ENCODE peak calls at places on chromosomes 1 and 21, in nine cellular contexts. F is neural crest cell, W is foreskin fibroblast, S is adrenal gland, X is brain microvascular endothelial cell, H is Caco-2, D is colonic mucosa, P is A549, G is dorsolateral prefrontal cortex. I is an unnamed sample.

GRCh38 chr1:174222166-174222949 is 63.0 kb downstream of the RABGAP1L start:
- DNase-seq in X (peak), H (no peak), P (no peak), S (no peak), G (no peak), D (no peak), W (peak), F (no peak), I (no peak)

GRCh38 chr1:221241592-221241991 is 362.3 kb downstream of the HLX start:
- DNase-seq in P (no peak), W (no peak), G (no peak), F (no peak), X (no peak), D (no peak), H (no peak), S (no peak), I (no peak)

GRCh38 chr21:45404726-45405270 is at the start of gene COL18A1:
- DNase-seq in P (peak), F (peak), D (no peak), G (no peak), X (no peak), W (peak), S (peak), H (peak), I (peak)

GRCh38 chr1:3351300-3352083 is 103.0 kb upstream of the ARHGEF16 start:
- DNase-seq in D (no peak), F (no peak), S (no peak), X (no peak), W (no peak), G (no peak), H (no peak), P (no peak), I (no peak)

GRCh38 chr1:218991089-218991488 is 182.6 kb upstream of the LYPLAL1 start:
- DNase-seq in S (no peak), H (no peak), W (peak), D (no peak), P (no peak), G (no peak), F (no peak), X (no peak), I (no peak)

GRCh38 chr1:242827538-242827937 is 303.0 kb upstream of the PLD5 start:
- DNase-seq in W (no peak), F (no peak), X (no peak), D (no peak), P (no peak), G (no peak), S (no peak), H (no peak), I (no peak)

GRCh38 chr1:83798965-83799364 is 200.0 kb downstream of the TTLL7 start:
- DNase-seq in F (no peak), W (no peak), X (no peak), S (no peak), P (no peak), G (no peak), D (no peak), H (no peak), I (no peak)

GRCh38 chr1:151425103-151425502 is 25.7 kb downstream of the PSMB4 start:
- DNase-seq in S (peak), W (no peak), D (no peak), G (no peak), H (no peak), F (no peak), X (no peak), P (no peak), I (no peak)

GRCh38 chr1:85656256-85656655 is 52.0 kb downstream of the ZNHIT6 start:
- DNase-seq in G (no peak), D (no peak), P (no peak), W (no peak), F (no peak), X (no peak), H (no peak), S (no peak), I (no peak)

GRCh38 chr1:230077436-230078221 is 10.6 kb downstream of the GALNT2 start:
- DNase-seq in X (peak), F (no peak), S (no peak), G (no peak), P (no peak), H (no peak), D (no peak), W (peak), I (no peak)

DNA sequence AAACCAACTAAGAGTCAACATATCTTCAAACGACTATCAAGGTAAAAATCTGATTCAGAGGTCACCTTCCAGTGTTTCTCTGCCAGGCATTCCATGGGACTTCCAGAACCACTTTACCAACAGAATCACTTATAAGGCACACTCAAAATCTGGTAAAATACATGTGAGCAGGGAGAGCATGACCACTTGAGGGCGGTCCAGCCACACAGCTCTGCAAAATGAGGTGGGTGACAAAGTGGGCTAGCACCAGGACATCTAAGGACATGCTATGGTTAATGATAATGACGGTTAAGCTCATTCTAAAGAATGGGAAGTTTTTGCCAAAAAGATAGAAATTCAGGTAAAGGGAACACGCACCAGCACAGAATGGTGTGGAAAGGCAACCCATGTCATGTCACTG is 24.5 kb upstream of the GLIS1 start:
- DNase-seq in G (no peak), X (no peak), F (no peak), P (no peak), S (no peak), H (no peak), D (no peak), W (no peak), I (no peak)
- TF ChIP-seq CTCF in G (no peak), X (peak), F (no peak), P (no peak), S (no peak), H (no peak), D (no peak), W (no peak), I (no peak)

GRCh38 chr1:111619635-111620411 is at the start of gene RAP1A:
- DNase-seq in D (peak), P (peak), F (peak), H (peak), G (peak), S (peak), W (peak), X (peak), I (peak)
- TF ChIP-seq CTCF in D (no peak), P (no peak), F (no peak), H (no peak), G (no peak), S (no peak), W (no peak), X (no peak), I (no peak)

DNA sequence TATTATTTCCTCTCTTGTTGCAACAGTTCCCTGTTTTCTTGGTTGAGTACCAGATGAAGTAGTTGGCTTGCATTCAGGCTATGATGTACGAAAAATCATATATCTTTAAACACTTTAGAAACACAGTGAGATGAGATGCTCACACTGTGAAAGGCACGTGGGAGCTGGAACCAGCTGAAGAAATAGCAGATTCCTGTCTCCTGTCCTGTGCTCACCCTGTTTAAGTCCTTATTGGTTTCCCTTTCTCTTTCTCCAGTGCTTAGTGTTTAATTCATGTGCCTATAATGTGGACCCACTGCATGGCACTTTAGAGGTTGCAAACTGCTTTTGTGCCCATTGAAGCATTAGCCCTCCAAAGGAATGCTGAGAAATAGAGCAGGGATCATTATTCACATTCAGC is 2.8 kb downstream of the CAMK1G start:
- DNase-seq in H (no peak), W (no peak), P (no peak), D (no peak), X (no peak), F (no peak), S (no peak), G (no peak), I (no peak)
- TF ChIP-seq CTCF in H (no peak), W (no peak), P (no peak), D (no peak), X (no peak), F (no peak), S (no peak), G (no peak), I (no peak)

GRCh38 chr1:155960081-155960745 is 18.1 kb downstream of the ARHGEF2 start:
- DNase-seq in F (no peak), P (no peak), H (no peak), S (no peak), G (no peak), X (no peak), D (no peak), W (no peak), I (no peak)

GRCh38 chr1:155966135-155966534 is 12.2 kb downstream of the ARHGEF2 start:
- DNase-seq in W (no peak), D (no peak), S (no peak), G (no peak), X (no peak), H (no peak), F (no peak), P (no peak), I (no peak)

GRCh38 chr1:155962599-155963211 is 15.6 kb downstream of the ARHGEF2 start:
- DNase-seq in F (no peak), X (no peak), W (no peak), G (no peak), D (peak), S (peak), H (no peak), P (no peak), I (peak)

GRCh38 chr1:155964193-155964592 is 14.2 kb downstream of the ARHGEF2 start:
- DNase-seq in P (no peak), S (no peak), W (no peak), X (no peak), H (no peak), F (no peak), G (no peak), D (no peak), I (no peak)

GRCh38 chr1:155961937-155962336 is 16.4 kb downstream of the ARHGEF2 start:
- DNase-seq in P (peak), S (no peak), D (no peak), H (no peak), W (peak), F (no peak), X (peak), G (peak), I (peak)
- TF ChIP-seq CTCF in P (peak), S (no peak), D (no peak), H (no peak), W (peak), F (no peak), X (peak), G (no peak), I (peak)

GRCh38 chr1:208043690-208044089 is 132.8 kb upstream of the CD34 start:
- DNase-seq in H (no peak), W (no peak), G (peak), D (no peak), S (peak), F (no peak), P (no peak), X (no peak), I (no peak)
- TF ChIP-seq CTCF in H (no peak), W (no peak), G (peak), D (no peak), S (no peak), F (no peak), P (no peak), X (no peak), I (no peak)

I was measured in Calu3.